ENCODE peak calls at places on chromosomes 5 and 9, in five cellular contexts. T, J, W, E and D are unnamed samples.

GRCh38 chr9:137544176-137544755 is 5.9 kb downstream of the PNPLA7 start:
- DNase-seq in T (no peak), J (no peak), W (peak; percentile 91), E (no peak), D (no peak)

GRCh38 chr9:97518909-97519307 is 17.4 kb downstream of the TMOD1 start:
- DNase-seq in T (no peak), J (peak; percentile 97), W (peak; percentile 82), E (peak; percentile 80), D (no peak)

GRCh38 chr9:96638606-96639364 is 16.3 kb downstream of the PRXL2C start:
- DNase-seq in T (no peak), J (no peak), W (peak; percentile 38), E (no peak), D (no peak)

GRCh38 chr5:54551292-54551691 is 33.7 kb downstream of the SNX18 start:
- DNase-seq in T (no peak), J (no peak), W (no peak), E (no peak), D (no peak)

GRCh38 chr5:67032921-67033664 is 163.5 kb downstream of the CD180 start:
- DNase-seq in T (no peak), J (no peak), W (peak; percentile 61), E (no peak), D (no peak)

GRCh38 chr9:122065923-122066629 is 27.0 kb downstream of the TTLL11 start:
- DNase-seq in T (no peak), J (no peak), W (no peak), E (no peak), D (no peak)

GRCh38 chr5:179269781-179270543 is 75.3 kb downstream of the ADAMTS2 start:
- DNase-seq in T (no peak), J (no peak), W (peak; percentile 88), E (no peak), D (no peak)

GRCh38 chr5:35464757-35465156 is 152.9 kb upstream of the SPEF2 start:
- DNase-seq in T (no peak), J (no peak), W (peak; percentile 23), E (no peak), D (no peak)

GRCh38 chr5:110297152-110297670 is 429.3 kb downstream of the TMEM232 start:
- DNase-seq in T (no peak), J (no peak), W (no peak), E (no peak), D (no peak)

GRCh38 chr5:124669956-124670671 is 76.3 kb downstream of the ZNF608 start:
- DNase-seq in T (no peak), J (no peak), W (peak; percentile 78), E (no peak), D (peak; percentile 66)

GRCh38 chr9:75976549-75976948 is 86.1 kb downstream of the PCSK5 start:
- DNase-seq in T (no peak), J (no peak), W (no peak), E (no peak), D (no peak)

GRCh38 chr5:56535347-56535746 is 280.0 kb upstream of the MAP3K1 start:
- DNase-seq in T (no peak), J (no peak), W (no peak), E (no peak), D (no peak)

DNA sequence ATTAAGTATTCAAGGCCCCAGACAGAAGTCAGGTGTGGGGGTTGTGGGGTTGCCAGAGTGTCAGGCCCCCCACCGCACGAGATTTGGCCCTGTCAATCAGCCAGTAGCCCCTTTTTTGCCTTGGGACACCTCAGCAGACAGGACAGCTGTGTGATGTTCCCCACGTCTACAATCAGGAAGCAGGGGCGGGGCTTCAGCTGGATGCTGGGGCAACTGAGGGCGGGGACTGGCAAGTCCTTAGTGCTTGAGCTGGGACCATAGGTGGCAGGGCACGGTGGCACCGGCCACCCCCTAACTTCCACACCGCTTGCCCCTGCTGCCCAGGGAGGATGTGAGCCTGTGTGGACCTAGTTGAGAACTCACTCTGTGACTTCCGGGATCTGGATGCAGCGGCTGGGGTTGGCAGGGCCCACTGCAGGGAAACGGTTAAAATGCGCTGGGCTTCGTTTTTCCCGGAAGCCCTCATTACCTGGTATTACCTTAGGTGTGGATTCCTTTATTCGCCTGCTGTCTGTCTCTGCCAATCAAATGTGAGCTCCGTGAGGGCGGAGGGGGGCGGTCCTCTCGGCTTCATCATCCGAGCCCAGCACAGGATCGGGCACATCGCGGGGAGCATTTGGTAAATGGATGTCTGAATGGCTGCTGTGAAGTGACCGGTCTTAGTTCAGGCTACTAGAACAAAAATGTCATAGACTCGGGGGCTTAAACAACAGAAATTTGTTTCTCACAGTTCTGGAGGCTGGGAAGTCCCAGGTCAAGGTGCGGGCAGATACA is 7.5 kb upstream of the GTF3C5 start:
- DNase-seq in T (no peak), J (no peak), W (peak; percentile 27), E (no peak), D (no peak)
- H2AFZ ChIP-seq in T (no peak overlapping the region), J (no peak overlapping the region), W (no peak overlapping the region), E (no peak overlapping the region), D (peak overlapping the region; percentile 30)

GRCh38 chr5:43066231-43066798 is 26.2 kb upstream of the ANXA2R start:
- DNase-seq in T (peak; percentile 42), J (peak; percentile 76), W (peak; percentile 88), E (peak; percentile 69), D (peak; percentile 73)

GRCh38 chr5:43066799-43067741 is 27.0 kb upstream of the ANXA2R start:
- DNase-seq in T (peak; percentile 85), J (peak; percentile 91), W (peak; percentile 96), E (peak; percentile 98), D (peak; percentile 82)

GRCh38 chr5:43063731-43064171 is 23.6 kb upstream of the ANXA2R start:
- DNase-seq in T (no peak), J (peak; percentile 4), W (peak; percentile 9), E (peak; percentile 91), D (no peak)

GRCh38 chr5:43068037-43068436 is 27.9 kb upstream of the ANXA2R start:
- DNase-seq in T (no peak), J (no peak), W (peak; percentile 19), E (no peak), D (no peak)

GRCh38 chr5:43065384-43066230 is 25.5 kb upstream of the ANXA2R start:
- DNase-seq in T (no peak), J (peak; percentile 66), W (peak; percentile 81), E (peak; percentile 54), D (peak; percentile 74)
- TF ChIP-seq EZH2 in T (no peak), J (no peak), W (no peak), E (no peak), D (no peak)

GRCh38 chr5:22928821-22929482 is 75.8 kb upstream of the CDH12 start:
- DNase-seq in T (no peak), J (no peak), W (no peak), E (no peak), D (no peak)
- H2AFZ ChIP-seq in T (no peak overlapping the region), J (no peak overlapping the region), W (no peak overlapping the region), E (no peak overlapping the region), D (peak overlapping the region; percentile 26)

DNA sequence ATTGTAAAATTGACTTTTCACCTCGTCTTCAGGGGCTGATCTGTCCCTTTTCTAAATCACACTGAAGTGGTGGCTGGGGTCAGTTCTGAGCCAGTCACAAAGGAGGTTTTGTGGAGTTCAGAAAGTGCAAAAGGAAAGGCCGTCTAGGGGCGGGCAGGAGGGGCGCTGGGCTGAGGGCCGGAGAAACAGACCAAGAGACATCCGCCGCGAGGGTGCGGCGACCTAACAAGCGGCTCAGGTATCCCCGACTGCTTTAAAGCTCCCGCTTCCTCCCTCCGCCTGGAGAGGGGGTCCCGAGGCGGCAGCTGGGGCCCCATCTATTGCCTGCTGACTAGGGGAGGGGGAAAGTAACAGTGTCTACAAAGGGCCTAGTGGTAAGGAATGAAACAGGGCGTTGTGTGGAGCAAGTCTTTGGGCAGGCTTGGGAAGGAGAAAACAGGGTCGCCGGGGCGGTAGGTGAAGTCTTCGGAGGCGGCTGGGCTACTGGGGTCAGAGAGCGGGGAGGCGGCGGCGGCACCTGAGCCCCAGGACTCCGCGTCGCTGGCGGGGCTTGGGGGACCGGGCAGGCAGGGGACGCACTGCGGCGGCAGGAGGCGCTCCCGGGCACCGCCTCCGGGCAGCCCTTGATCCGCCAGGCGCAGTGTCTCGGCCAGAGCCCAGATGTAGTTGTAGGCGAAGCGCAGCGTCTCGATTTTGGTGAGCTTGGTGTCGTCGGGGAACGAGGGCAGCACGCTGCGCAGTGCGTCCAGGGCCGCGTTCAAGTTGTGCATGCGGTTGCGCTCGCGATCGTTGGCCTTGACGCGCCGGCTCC is 950 bp downstream of the NEUROG1 start:
- DNase-seq in T (no peak), J (no peak), W (peak; percentile 16), E (no peak), D (no peak)
- TF ChIP-seq EZH2 in T (no peak), J (peak; percentile 99), W (no peak), E (no peak), D (no peak)

GRCh38 chr9:131008909-131009618 is at the start of gene LAMC3:
- DNase-seq in T (no peak), J (no peak), W (peak; percentile 60), E (peak; percentile 17), D (no peak)
- H2AFZ ChIP-seq in T (peak within 1 kb of the TSS; percentile 99), J (peak within 1 kb of the TSS; percentile 50), W (peak within 1 kb of the TSS; percentile 68), E (peak within 1 kb of the TSS; percentile 82), D (peak within 1 kb of the TSS; percentile 77)

DNA sequence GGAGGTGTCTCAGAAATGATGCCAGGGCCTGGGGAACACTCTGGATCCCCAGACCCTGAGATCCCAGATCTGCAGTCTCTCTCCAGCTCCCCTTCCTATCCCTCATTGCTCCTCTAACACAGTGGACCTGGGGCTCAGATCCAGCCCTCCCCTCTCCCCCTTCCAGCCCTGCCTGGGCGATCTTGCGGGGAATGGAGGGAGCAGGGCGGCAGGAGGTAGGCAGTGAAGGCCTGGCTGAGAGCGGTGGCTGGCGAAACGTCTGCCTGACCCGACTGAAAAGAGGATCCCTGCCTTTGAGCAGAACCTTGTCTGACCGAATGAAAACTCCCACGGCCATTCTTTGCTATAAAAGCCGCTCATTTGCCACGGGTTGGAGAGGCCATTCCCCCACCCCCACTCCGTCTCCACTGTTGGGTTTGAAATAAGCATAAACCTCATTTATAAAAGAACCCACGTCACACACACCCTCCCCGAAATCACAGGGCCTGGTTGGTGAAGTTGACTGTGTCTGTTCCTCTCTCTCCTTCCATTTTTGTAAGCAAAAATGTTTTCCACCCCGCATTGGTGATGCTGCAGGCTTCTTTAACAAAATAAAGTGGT is 8.8 kb downstream of the MSX2 start:
- DNase-seq in T (no peak), J (no peak), W (no peak), E (no peak), D (no peak)
- TF ChIP-seq EZH2 in T (no peak), J (no peak), W (no peak), E (no peak), D (no peak)